ENCODE peak calls at places on chromosomes 4 and X, in five cellular contexts. One of them, this sample, is unnamed.

GRCh38 chr4:114015444-114015899 is 36.0 kb upstream of the ARSJ start:
- DNase-seq in right atrium auricular region: no peak
- DNase-seq in psoas muscle: no peak
- DNase-seq in OCI-LY7: no peak
- DNase-seq in heart left ventricle: no peak
- DNase-seq in this sample: no peak

GRCh38 chr4:100288167-100288566 is 97.9 kb upstream of the DDIT4L start:
- DNase-seq in right atrium auricular region: no peak
- DNase-seq in psoas muscle: no peak
- DNase-seq in OCI-LY7: no peak
- DNase-seq in heart left ventricle: no peak
- DNase-seq in this sample: no peak

GRCh38 chrX:71638409-71638808 is 20.1 kb upstream of the CXCR3 start:
- DNase-seq in right atrium auricular region: no peak
- DNase-seq in psoas muscle: no peak
- DNase-seq in OCI-LY7: no peak
- DNase-seq in heart left ventricle: no peak
- DNase-seq in this sample: no peak

GRCh38 chrX:135420831-135421230 is 913 bp upstream of the SMIM10L2A start:
- DNase-seq in right atrium auricular region: no peak
- DNase-seq in psoas muscle: no peak
- DNase-seq in OCI-LY7: no peak
- DNase-seq in heart left ventricle: no peak
- DNase-seq in this sample: no peak

GRCh38 chrX:142686653-142687283 is 339.0 kb upstream of the SPANXN4 start:
- DNase-seq in right atrium auricular region: no peak
- DNase-seq in psoas muscle: no peak
- DNase-seq in OCI-LY7: no peak
- DNase-seq in heart left ventricle: no peak
- DNase-seq in this sample: no peak

GRCh38 chr4:24659241-24659961 is 75.0 kb upstream of the DHX15 start:
- DNase-seq in right atrium auricular region: no peak
- DNase-seq in psoas muscle: no peak
- DNase-seq in OCI-LY7: no peak
- DNase-seq in heart left ventricle: no peak
- DNase-seq in this sample: no peak

GRCh38 chr4:182042945-182043344 is 200.3 kb upstream of the TENM3 start:
- DNase-seq in right atrium auricular region: no peak
- DNase-seq in psoas muscle: no peak
- DNase-seq in OCI-LY7: no peak
- DNase-seq in heart left ventricle: no peak
- DNase-seq in this sample: no peak

GRCh38 chr4:1014395-1015167 is 3.2 kb downstream of the FGFRL1 start:
- DNase-seq in right atrium auricular region: no peak
- DNase-seq in psoas muscle: no peak
- DNase-seq in OCI-LY7: no peak
- DNase-seq in heart left ventricle: no peak
- DNase-seq in this sample: no peak

GRCh38 chrX:111615227-111615626 is 65.7 kb upstream of the ALG13 start:
- DNase-seq in right atrium auricular region: no peak
- DNase-seq in psoas muscle: no peak
- DNase-seq in OCI-LY7: no peak
- DNase-seq in heart left ventricle: no peak
- DNase-seq in this sample: no peak

GRCh38 chr4:17447675-17448298 is 64.1 kb downstream of the QDPR start:
- DNase-seq in right atrium auricular region: no peak
- DNase-seq in psoas muscle: no peak
- DNase-seq in OCI-LY7: peak; percentile 84
- DNase-seq in heart left ventricle: peak; percentile 42
- DNase-seq in this sample: no peak

GRCh38 chrX:12372111-12372510 is 233.8 kb downstream of the FRMPD4 start:
- DNase-seq in right atrium auricular region: no peak
- DNase-seq in psoas muscle: no peak
- DNase-seq in OCI-LY7: no peak
- DNase-seq in heart left ventricle: no peak
- DNase-seq in this sample: no peak

DNA sequence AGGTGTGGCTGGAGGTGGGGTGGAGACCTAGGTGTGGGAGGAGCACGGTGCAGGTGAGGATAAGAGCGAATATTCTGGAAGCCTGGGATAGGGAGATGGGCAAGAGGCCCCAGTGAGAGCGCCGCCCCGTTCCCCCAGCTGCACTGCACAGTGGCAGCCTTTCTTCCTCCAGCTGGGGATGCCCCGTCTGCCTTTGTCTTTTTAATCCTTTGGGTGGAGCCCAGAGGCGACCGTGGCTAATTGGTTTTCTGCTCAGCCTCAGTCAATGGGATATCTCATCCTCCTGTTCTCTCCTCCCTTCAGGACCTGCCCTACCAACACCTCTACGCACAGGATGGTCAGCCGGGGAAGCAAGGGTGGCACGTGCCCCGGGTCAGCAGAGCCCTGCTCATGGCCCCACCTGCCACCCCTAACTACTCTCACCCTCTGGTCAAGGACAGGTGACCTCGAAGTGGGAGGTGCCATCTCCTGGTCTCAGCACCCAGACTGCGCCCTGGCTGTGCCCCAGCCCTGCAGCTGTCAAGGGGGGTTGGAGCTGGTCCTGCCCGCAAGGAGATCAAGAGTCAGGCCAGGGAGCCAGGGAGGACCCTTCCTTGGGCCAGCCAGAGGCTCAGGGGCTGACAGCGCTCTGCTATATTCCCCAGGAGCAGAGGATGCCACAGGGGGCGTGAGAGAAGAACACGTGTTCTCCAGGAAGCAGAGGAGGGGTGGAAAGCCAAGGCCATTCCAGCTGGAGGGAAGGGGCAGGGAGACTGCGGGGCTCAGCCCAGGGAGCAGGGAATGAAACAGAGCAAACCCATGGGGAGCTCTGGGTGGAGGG is 64.0 kb downstream of the ADRA2C start:
- DNase-seq in right atrium auricular region: no peak
- DNase-seq in psoas muscle: peak; percentile 19
- DNase-seq in OCI-LY7: no peak
- DNase-seq in heart left ventricle: no peak
- DNase-seq in this sample: no peak
- H3K4me1 ChIP-seq in right atrium auricular region: peaks cover 11% of the 10 kb centered on the region
- H3K4me1 ChIP-seq in psoas muscle: no peaks in the 10 kb centered on the region
- H3K4me1 ChIP-seq in OCI-LY7: no peaks in the 10 kb centered on the region
- H3K4me1 ChIP-seq in heart left ventricle: peaks cover 12% of the 10 kb centered on the region
- H3K4me1 ChIP-seq in this sample: peaks cover 18% of the 10 kb centered on the region

DNA sequence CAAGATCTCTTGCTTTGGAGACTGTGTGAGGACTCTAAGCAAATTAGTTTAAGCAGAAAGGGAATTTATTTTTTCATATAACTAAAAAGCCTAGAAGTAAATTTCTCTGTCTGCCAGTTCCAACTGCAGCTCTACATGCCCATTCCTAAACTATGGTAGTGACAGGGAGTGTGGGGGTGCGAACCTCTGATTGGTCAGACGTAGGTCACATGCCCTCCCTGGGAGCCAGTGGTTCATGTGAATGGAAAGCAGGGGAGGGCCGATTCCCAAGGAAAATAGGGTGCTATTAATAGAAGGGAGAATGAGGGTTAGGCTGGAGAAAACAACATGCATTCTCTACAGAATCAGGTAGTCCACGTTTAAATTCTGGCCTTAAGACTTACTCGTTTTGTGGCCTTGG is 7.1 kb downstream of the RAB33B start:
- DNase-seq in right atrium auricular region: no peak
- DNase-seq in psoas muscle: no peak
- DNase-seq in OCI-LY7: no peak
- DNase-seq in heart left ventricle: no peak
- DNase-seq in this sample: no peak
- H3K4me3 ChIP-seq in right atrium auricular region: no peak overlapping the region
- H3K4me3 ChIP-seq in psoas muscle: no peak overlapping the region
- H3K4me3 ChIP-seq in OCI-LY7: no peak overlapping the region
- H3K4me3 ChIP-seq in heart left ventricle: no peak overlapping the region
- H3K4me3 ChIP-seq in this sample: no peak overlapping the region

GRCh38 chrX:100411802-100412333 is 1.8 kb upstream of the PCDH19 start:
- DNase-seq in right atrium auricular region: no peak
- DNase-seq in psoas muscle: no peak
- DNase-seq in OCI-LY7: no peak
- DNase-seq in heart left ventricle: no peak
- DNase-seq in this sample: no peak

GRCh38 chrX:100410083-100410590 is at the start of gene PCDH19:
- DNase-seq in right atrium auricular region: no peak
- DNase-seq in psoas muscle: peak; percentile 70
- DNase-seq in OCI-LY7: no peak
- DNase-seq in heart left ventricle: peak; percentile 58
- DNase-seq in this sample: peak; percentile 45

GRCh38 chrX:100409316-100410082 is 574 bp downstream of the PCDH19 start:
- DNase-seq in right atrium auricular region: no peak
- DNase-seq in psoas muscle: no peak
- DNase-seq in OCI-LY7: no peak
- DNase-seq in heart left ventricle: no peak
- DNase-seq in this sample: no peak

GRCh38 chrX:100410901-100411801 is 1.1 kb upstream of the PCDH19 start:
- DNase-seq in right atrium auricular region: no peak
- DNase-seq in psoas muscle: no peak
- DNase-seq in OCI-LY7: no peak
- DNase-seq in heart left ventricle: no peak
- DNase-seq in this sample: no peak

DNA sequence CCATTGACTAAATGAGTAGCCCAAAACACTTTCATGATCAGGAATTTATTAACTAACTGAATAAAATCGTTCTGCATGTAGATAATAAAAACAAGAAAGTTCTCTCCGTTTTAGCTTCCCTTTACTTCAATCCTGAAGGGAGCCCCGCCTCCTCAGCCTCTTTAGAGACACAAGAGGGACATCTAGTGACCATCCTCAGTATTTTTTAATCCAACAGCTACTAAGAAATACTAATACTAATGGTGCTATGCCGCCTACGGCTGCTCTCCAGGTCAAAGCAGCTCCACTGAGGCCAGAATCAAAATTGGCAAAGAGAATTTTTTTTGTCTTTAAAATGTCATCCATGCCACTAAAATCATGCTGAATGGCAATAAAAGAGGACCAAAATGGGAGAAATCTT is 3.2 kb upstream of the PCDH19 start:
- DNase-seq in right atrium auricular region: peak; percentile 62
- DNase-seq in psoas muscle: no peak
- DNase-seq in OCI-LY7: peak; percentile 38
- DNase-seq in heart left ventricle: peak; percentile 24
- DNase-seq in this sample: no peak
- TF ChIP-seq CTCF in right atrium auricular region: peak; percentile 11
- TF ChIP-seq CTCF in psoas muscle: peak; percentile 51
- TF ChIP-seq CTCF in OCI-LY7: peak; percentile 74
- TF ChIP-seq CTCF in heart left ventricle: peak; percentile 38
- TF ChIP-seq CTCF in this sample: peak; percentile 64

GRCh38 chr4:185773419-185773818 is 38.6 kb downstream of the SORBS2 start:
- DNase-seq in right atrium auricular region: no peak
- DNase-seq in psoas muscle: no peak
- DNase-seq in OCI-LY7: no peak
- DNase-seq in heart left ventricle: peak; percentile 45
- DNase-seq in this sample: peak; percentile 40

GRCh38 chr4:185775792-185776555 is 36.0 kb downstream of the SORBS2 start:
- DNase-seq in right atrium auricular region: no peak
- DNase-seq in psoas muscle: no peak
- DNase-seq in OCI-LY7: no peak
- DNase-seq in heart left ventricle: no peak
- DNase-seq in this sample: no peak

GRCh38 chr4:185772391-185773093 is 39.5 kb downstream of the SORBS2 start:
- DNase-seq in right atrium auricular region: no peak
- DNase-seq in psoas muscle: no peak
- DNase-seq in OCI-LY7: no peak
- DNase-seq in heart left ventricle: no peak
- DNase-seq in this sample: no peak

GRCh38 chr4:185774076-185774731 is 37.8 kb downstream of the SORBS2 start:
- DNase-seq in right atrium auricular region: no peak
- DNase-seq in psoas muscle: no peak
- DNase-seq in OCI-LY7: no peak
- DNase-seq in heart left ventricle: no peak
- DNase-seq in this sample: no peak

GRCh38 chr4:185774815-185775684 is 36.9 kb downstream of the SORBS2 start:
- DNase-seq in right atrium auricular region: no peak
- DNase-seq in psoas muscle: no peak
- DNase-seq in OCI-LY7: no peak
- DNase-seq in heart left ventricle: peak; percentile 45
- DNase-seq in this sample: no peak
- H3K4me1 ChIP-seq in right atrium auricular region: peaks cover 36% of the 10 kb centered on the region
- H3K4me1 ChIP-seq in psoas muscle: no peaks in the 10 kb centered on the region
- H3K4me1 ChIP-seq in OCI-LY7: no peaks in the 10 kb centered on the region
- H3K4me1 ChIP-seq in heart left ventricle: peaks cover 25% of the 10 kb centered on the region
- H3K4me1 ChIP-seq in this sample: peaks cover 73% of the 10 kb centered on the region

DNA sequence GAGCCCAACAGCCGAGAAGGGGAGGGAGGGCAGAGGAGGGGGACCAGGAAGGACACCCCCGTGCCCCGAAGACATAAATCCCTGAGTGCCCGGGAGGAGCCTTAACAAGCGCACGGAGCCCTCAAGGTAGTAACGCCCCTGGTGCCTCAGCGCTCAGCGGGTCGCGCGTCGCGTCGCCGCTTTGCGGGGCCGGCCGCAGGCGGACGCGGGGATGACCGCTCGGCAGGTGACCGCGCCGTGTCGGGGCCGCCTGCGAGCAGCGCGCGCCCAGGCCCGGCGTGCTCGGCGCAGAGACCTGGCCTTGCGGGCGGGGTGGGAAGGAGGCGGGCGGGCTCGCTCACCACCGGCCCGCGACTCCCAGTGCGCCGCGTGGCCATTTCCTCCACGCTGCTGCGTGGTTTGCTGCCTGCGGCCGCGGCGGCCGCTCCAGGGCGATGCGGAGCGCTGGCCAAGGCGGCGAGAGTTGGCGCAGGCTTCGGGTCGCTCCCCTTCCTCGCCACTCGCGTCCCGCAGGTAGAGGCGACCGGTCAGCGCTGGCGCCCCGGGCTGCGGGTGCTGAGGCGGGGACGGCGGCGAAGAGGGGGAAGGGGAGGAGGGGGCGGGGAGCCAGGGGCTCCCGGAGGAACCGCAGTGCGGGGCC is 632 bp downstream of the CCSER1 start:
- DNase-seq in right atrium auricular region: no peak
- DNase-seq in psoas muscle: peak; percentile 41
- DNase-seq in OCI-LY7: no peak
- DNase-seq in heart left ventricle: peak; percentile 9
- DNase-seq in this sample: peak; percentile 19
- H3K4me3 ChIP-seq in right atrium auricular region: peak overlapping the region; percentile 72
- H3K4me3 ChIP-seq in psoas muscle: peak overlapping the region; percentile 71
- H3K4me3 ChIP-seq in OCI-LY7: no peak overlapping the region
- H3K4me3 ChIP-seq in heart left ventricle: peak overlapping the region; percentile 36
- H3K4me3 ChIP-seq in this sample: peak overlapping the region; percentile 77

GRCh38 chrX:32116047-32116446 is 1044.2 kb upstream of the FTHL17 start:
- DNase-seq in right atrium auricular region: no peak
- DNase-seq in psoas muscle: no peak
- DNase-seq in OCI-LY7: no peak
- DNase-seq in heart left ventricle: no peak
- DNase-seq in this sample: no peak
- TF ChIP-seq CTCF in right atrium auricular region: no peak
- TF ChIP-seq CTCF in psoas muscle: no peak
- TF ChIP-seq CTCF in OCI-LY7: peak; percentile 38
- TF ChIP-seq CTCF in heart left ventricle: no peak
- TF ChIP-seq CTCF in this sample: no peak

GRCh38 chr4:48777739-48778138 is 2.3 kb downstream of the FRYL start:
- DNase-seq in right atrium auricular region: no peak
- DNase-seq in psoas muscle: no peak
- DNase-seq in OCI-LY7: no peak
- DNase-seq in heart left ventricle: no peak
- DNase-seq in this sample: no peak
- H3K4me1 ChIP-seq in right atrium auricular region: peaks cover 53% of the 10 kb centered on the region
- H3K4me1 ChIP-seq in psoas muscle: peaks cover 50% of the 10 kb centered on the region
- H3K4me1 ChIP-seq in OCI-LY7: peaks cover 49% of the 10 kb centered on the region
- H3K4me1 ChIP-seq in heart left ventricle: peaks cover 18% of the 10 kb centered on the region
- H3K4me1 ChIP-seq in this sample: peaks cover 80% of the 10 kb centered on the region

This sample was measured in left ventricle myocardium inferior.